ENCODE peak calls at places on chromosomes 4 and X, in ten cellular contexts. E is HFF-Myc, U is GM12865, W is AG04449, K is GM13977, H is adrenal gland, M is BJ, P is astrocyte, G is nephron progenitor cell, D is fibroblast of lung. J is an unnamed sample.

GRCh38 chr4:76206222-76206942 is 7.2 kb downstream of the SCARB2 start:
- DNase-seq in M (no peak), G (no peak), W (no peak), H (peak; percentile 13), E (no peak), P (no peak), K (no peak), U (no peak), D (peak; percentile 20), J (no peak)

GRCh38 chr4:4677825-4678522 is 136.1 kb upstream of the STX18 start:
- DNase-seq in P (peak; percentile 29), D (peak; percentile 62), G (peak; percentile 54), U (peak; percentile 38), H (no peak), W (no peak), K (no peak), E (peak; percentile 70), M (peak; percentile 41), J (peak; percentile 67)

GRCh38 chrX:108261541-108262218 is 170.1 kb downstream of the ATG4A start:
- DNase-seq in U (no peak), W (no peak), K (no peak), H (no peak), M (no peak), E (peak; percentile 65), G (no peak), P (peak; percentile 37), D (peak; percentile 92), J (no peak)

GRCh38 chrX:31223817-31224216 is 152.0 kb upstream of the FTHL17 start:
- DNase-seq in K (peak; percentile 31), E (no peak), P (peak; percentile 76), U (peak; percentile 54), M (no peak), D (peak; percentile 33), G (no peak), W (no peak), H (no peak), J (peak; percentile 46)

GRCh38 chrX:42746606-42747005 is 31.4 kb downstream of the PPP1R2C start:
- DNase-seq in M (peak; percentile 47), G (no peak), K (no peak), W (peak; percentile 28), E (peak; percentile 59), H (no peak), U (no peak), P (peak; percentile 86), D (peak; percentile 65), J (peak; percentile 47)

GRCh38 chrX:22060451-22060940 is 28.4 kb downstream of the PHEX start:
- DNase-seq in P (peak; percentile 33), W (peak; percentile 26), E (no peak), H (no peak), K (peak; percentile 13), D (peak; percentile 53), G (no peak), U (peak; percentile 63), M (no peak), J (no peak)

GRCh38 chr4:48575964-48576363 is 85.9 kb downstream of the ZAR1 start:
- DNase-seq in W (no peak), D (peak; percentile 38), H (no peak), G (no peak), M (no peak), P (peak; percentile 59), U (no peak), E (no peak), K (no peak), J (peak; percentile 18)

GRCh38 chrX:87299563-87300160 is 217.9 kb upstream of the KLHL4 start:
- DNase-seq in G (peak; percentile 3), U (peak; percentile 12), H (no peak), K (peak; percentile 9), E (no peak), W (no peak), M (no peak), D (peak; percentile 24), P (no peak), J (peak; percentile 1)

GRCh38 chr4:1354136-1354982 is 7.4 kb downstream of the UVSSA start:
- DNase-seq in W (no peak), G (no peak), U (no peak), D (no peak), E (no peak), M (no peak), H (no peak), K (no peak), P (no peak), J (no peak)

GRCh38 chr4:89949782-89950387 is 55.2 kb downstream of the MMRN1 start:
- DNase-seq in M (no peak), E (no peak), G (no peak), D (no peak), W (no peak), P (no peak), U (no peak), H (no peak), K (no peak), J (no peak)

DNA sequence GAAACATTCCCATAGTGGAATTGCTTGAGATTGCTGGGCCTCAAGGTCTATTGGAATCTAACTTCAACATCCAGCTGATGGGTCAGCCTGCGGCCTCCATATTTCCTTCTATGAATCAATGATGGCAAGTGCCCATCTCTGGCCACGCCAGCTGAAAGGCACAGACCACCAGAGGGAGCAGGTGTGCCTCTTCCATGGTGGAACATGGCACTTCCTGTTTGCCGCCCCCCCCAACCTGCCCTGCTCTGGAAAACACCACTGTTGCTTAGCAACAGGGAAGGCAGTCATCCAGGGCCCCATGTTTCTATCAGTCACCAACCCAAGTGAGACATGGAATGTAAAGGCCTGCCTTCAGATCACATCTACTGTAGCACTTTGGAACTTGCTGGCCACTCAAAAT is 11.6 kb downstream of the PAGE4 start:
- DNase-seq in U (peak; percentile 72), P (peak; percentile 2), K (peak; percentile 34), D (peak; percentile 22), E (no peak), M (peak; percentile 1), W (no peak), H (peak; percentile 64), G (peak; percentile 80), J (no peak)
- TF ChIP-seq CTCF in U (peak; percentile 45), P (no peak), K (peak; percentile 52), D (peak; percentile 29), E (peak; percentile 52), M (peak; percentile 45), W (peak; percentile 33), H (peak; percentile 32), G (peak; percentile 42), J (peak; percentile 37)

GRCh38 chrX:69128573-69128972 is 36.7 kb downstream of the PJA1 start:
- DNase-seq in E (no peak), H (no peak), U (no peak), W (no peak), K (no peak), M (no peak), D (no peak), P (peak; percentile 12), G (peak; percentile 70), J (no peak)

GRCh38 chrX:69126642-69127041 is 38.6 kb downstream of the PJA1 start:
- DNase-seq in M (no peak), G (no peak), D (no peak), K (no peak), P (no peak), W (no peak), H (no peak), U (no peak), E (no peak), J (no peak)

GRCh38 chrX:69130448-69130847 is 34.8 kb downstream of the PJA1 start:
- DNase-seq in G (no peak), E (no peak), H (no peak), M (no peak), K (no peak), W (no peak), D (no peak), P (no peak), U (no peak), J (no peak)

GRCh38 chrX:69125094-69125493 is 40.2 kb downstream of the PJA1 start:
- DNase-seq in P (no peak), K (no peak), M (no peak), W (no peak), D (no peak), E (no peak), G (no peak), H (no peak), U (no peak), J (no peak)

DNA sequence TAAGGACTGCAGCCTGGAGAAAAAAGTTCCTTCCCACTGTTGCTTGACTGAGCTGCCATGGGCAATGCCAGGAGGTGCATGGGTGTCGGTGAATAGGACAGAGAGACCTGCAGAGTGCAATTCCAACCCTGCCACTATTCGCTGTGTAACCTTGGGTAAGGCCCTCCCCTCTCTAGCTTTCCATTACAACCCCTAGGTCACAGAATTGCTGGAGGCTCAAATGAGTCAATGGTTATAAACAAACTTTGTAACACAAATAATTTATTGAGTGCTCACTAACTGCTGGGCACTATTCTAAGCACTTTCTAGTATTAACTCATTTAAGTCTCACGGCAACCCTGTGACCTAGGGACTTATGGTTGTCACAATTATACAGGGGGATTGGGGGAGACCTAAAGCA is 37.8 kb downstream of the PJA1 start:
- DNase-seq in D (no peak), W (no peak), P (no peak), G (no peak), K (no peak), H (no peak), E (no peak), M (no peak), U (no peak), J (no peak)
- TF ChIP-seq CTCF in D (no peak), W (no peak), P (no peak), G (no peak), K (no peak), H (no peak), E (no peak), M (no peak), U (no peak), J (no peak)

GRCh38 chrX:112233164-112233563 is 150.6 kb upstream of the TRPC5 start:
- DNase-seq in E (no peak), K (no peak), M (no peak), G (no peak), P (no peak), U (no peak), D (no peak), H (no peak), W (no peak), J (no peak)
- TF ChIP-seq CTCF in E (no peak), K (no peak), M (no peak), G (no peak), P (no peak), U (no peak), D (no peak), H (no peak), W (no peak), J (no peak)

GRCh38 chr4:144353240-144353639 is 212.7 kb upstream of the GYPA start:
- DNase-seq in P (no peak), E (no peak), W (no peak), G (no peak), D (no peak), K (no peak), U (no peak), M (no peak), H (no peak), J (no peak)
- TF ChIP-seq CTCF in P (no peak), E (no peak), W (no peak), G (no peak), D (no peak), K (no peak), U (no peak), M (no peak), H (no peak), J (no peak)

GRCh38 chr4:132564920-132565319 is 584.2 kb upstream of the PCDH10 start:
- DNase-seq in G (no peak), U (no peak), E (no peak), P (no peak), K (no peak), D (no peak), H (no peak), W (no peak), M (no peak), J (no peak)
- TF ChIP-seq CTCF in G (no peak), U (no peak), E (no peak), P (no peak), K (peak; percentile 15), D (no peak), H (no peak), W (no peak), M (no peak), J (no peak)

GRCh38 chr4:24686866-24687672 is 102.7 kb upstream of the DHX15 start:
- DNase-seq in E (no peak), M (no peak), W (no peak), G (peak; percentile 55), H (no peak), U (peak; percentile 39), D (peak; percentile 6), K (no peak), P (no peak), J (no peak)
- TF ChIP-seq CTCF in E (peak; percentile 63), M (peak; percentile 43), W (peak; percentile 32), G (peak; percentile 60), H (peak; percentile 58), U (peak; percentile 72), D (peak; percentile 45), K (peak; percentile 44), P (peak; percentile 33), J (peak; percentile 28)